ENCODE peak calls at places on chromosome 1, in nine cellular contexts. R, M, Y, L, S, U, T, E and G are unnamed samples.

GRCh38 chr1:55612988-55613387 is 397.8 kb upstream of the USP24 start:
- DNase-seq in R (no peak), M (no peak), Y (no peak), L (no peak), S (no peak), U (no peak), T (no peak), E (no peak), G (no peak)

GRCh38 chr1:27934818-27935549 is at the start of gene SMPDL3B:
- DNase-seq in R (no peak), M (no peak), Y (no peak), L (no peak), S (peak), U (no peak), T (no peak), E (peak), G (no peak)

GRCh38 chr1:64051801-64052200 is 151.6 kb upstream of the UBE2U start:
- DNase-seq in R (no peak), M (no peak), Y (no peak), L (peak), S (no peak), U (no peak), T (no peak), E (no peak), G (no peak)

GRCh38 chr1:70499695-70500094 is 88.6 kb downstream of the CTH start:
- DNase-seq in R (no peak), M (no peak), Y (no peak), L (no peak), S (no peak), U (no peak), T (no peak), E (no peak), G (no peak)

GRCh38 chr1:166999090-166999489 is 10.0 kb downstream of the MAEL start:
- DNase-seq in R (no peak), M (peak), Y (no peak), L (peak), S (no peak), U (no peak), T (no peak), E (no peak), G (no peak)

GRCh38 chr1:69263982-69264381 is 303.7 kb upstream of the LRRC7 start:
- DNase-seq in R (no peak), M (no peak), Y (no peak), L (peak), S (no peak), U (no peak), T (no peak), E (no peak), G (no peak)

GRCh38 chr1:193019442-193020026 is 39.6 kb downstream of the UCHL5 start:
- DNase-seq in R (peak), M (peak), Y (no peak), L (peak), S (peak), U (no peak), T (no peak), E (peak), G (no peak)

GRCh38 chr1:30680879-30681278 is 42.5 kb downstream of the MATN1 start:
- DNase-seq in R (no peak), M (no peak), Y (no peak), L (no peak), S (no peak), U (no peak), T (no peak), E (no peak), G (no peak)

GRCh38 chr1:92343061-92343460 is 44.2 kb downstream of the RPAP2 start:
- DNase-seq in R (no peak), M (no peak), Y (no peak), L (peak), S (no peak), U (no peak), T (no peak), E (no peak), G (no peak)

GRCh38 chr1:236440373-236440772 is 46.3 kb downstream of the EDARADD start:
- DNase-seq in R (no peak), M (no peak), Y (no peak), L (no peak), S (no peak), U (no peak), T (no peak), E (no peak), G (no peak)
- TF ChIP-seq CTCF in R (no peak), M (no peak), Y (no peak), L (no peak), S (no peak), U (no peak), T (no peak), E (no peak), G (no peak)

DNA sequence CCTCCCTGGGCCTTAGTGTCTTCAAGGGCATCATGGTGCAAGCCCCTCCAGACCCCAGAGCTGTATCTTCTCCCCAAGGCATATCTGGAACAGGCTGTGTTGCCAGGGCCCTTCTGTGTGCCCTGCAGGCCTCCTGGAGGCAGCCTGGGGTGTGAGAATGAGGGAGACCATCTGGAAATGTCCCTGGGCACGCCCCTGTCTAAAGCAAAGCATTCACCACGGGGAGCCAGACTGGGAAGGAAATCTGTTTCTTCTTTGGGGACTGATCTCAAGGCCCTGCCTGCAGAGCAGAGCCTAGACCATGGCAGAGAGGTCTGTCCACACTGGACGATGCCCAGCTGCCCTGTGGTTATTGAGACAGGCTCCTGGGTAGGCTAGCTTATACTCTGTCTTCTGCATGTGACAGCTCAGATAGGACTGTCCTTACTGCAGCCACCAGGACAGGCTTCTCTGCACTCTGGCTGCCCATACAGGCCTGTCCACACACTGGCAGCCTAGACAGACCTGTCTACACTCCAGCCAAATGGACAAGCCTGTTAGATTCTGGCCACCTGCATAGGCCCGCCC is 24.6 kb downstream of the PODN start:
- DNase-seq in R (no peak), M (no peak), Y (no peak), L (peak), S (no peak), U (no peak), T (no peak), E (no peak), G (no peak)
- TF ChIP-seq CTCF in R (no peak), M (no peak), Y (no peak), L (no peak), S (no peak), U (no peak), T (no peak), E (no peak), G (no peak)

GRCh38 chr1:6784560-6785317 is 515 bp upstream of the CAMTA1 start:
- DNase-seq in R (peak), M (peak), Y (peak), L (peak), S (peak), U (peak), T (peak), E (peak), G (peak)
- TF ChIP-seq CTCF in R (no peak), M (no peak), Y (no peak), L (no peak), S (no peak), U (no peak), T (peak), E (no peak), G (no peak)

GRCh38 chr1:177922209-177922608 is 47.6 kb downstream of the SEC16B start:
- DNase-seq in R (no peak), M (no peak), Y (no peak), L (no peak), S (peak), U (no peak), T (no peak), E (no peak), G (no peak)
- TF ChIP-seq CTCF in R (no peak), M (no peak), Y (peak), L (no peak), S (no peak), U (no peak), T (no peak), E (no peak), G (no peak)

GRCh38 chr1:203136409-203137042 is 9.0 kb downstream of the ADORA1 start:
- DNase-seq in R (no peak), M (no peak), Y (no peak), L (no peak), S (peak), U (no peak), T (no peak), E (peak), G (no peak)
- TF ChIP-seq CTCF in R (no peak), M (no peak), Y (no peak), L (no peak), S (no peak), U (no peak), T (no peak), E (no peak), G (no peak)

GRCh38 chr1:204623894-204624361 is 61.6 kb downstream of the LRRN2 start:
- DNase-seq in R (no peak), M (no peak), Y (no peak), L (peak), S (peak), U (no peak), T (no peak), E (peak), G (no peak)
- TF ChIP-seq CTCF in R (no peak), M (peak), Y (no peak), L (peak), S (peak), U (no peak), T (no peak), E (no peak), G (no peak)

GRCh38 chr1:6108937-6109636 is 63.4 kb downstream of the KCNAB2 start:
- DNase-seq in R (peak), M (peak), Y (peak), L (peak), S (peak), U (no peak), T (no peak), E (peak), G (no peak)
- TF ChIP-seq CTCF in R (peak), M (peak), Y (no peak), L (peak), S (peak), U (no peak), T (no peak), E (peak), G (no peak)

DNA sequence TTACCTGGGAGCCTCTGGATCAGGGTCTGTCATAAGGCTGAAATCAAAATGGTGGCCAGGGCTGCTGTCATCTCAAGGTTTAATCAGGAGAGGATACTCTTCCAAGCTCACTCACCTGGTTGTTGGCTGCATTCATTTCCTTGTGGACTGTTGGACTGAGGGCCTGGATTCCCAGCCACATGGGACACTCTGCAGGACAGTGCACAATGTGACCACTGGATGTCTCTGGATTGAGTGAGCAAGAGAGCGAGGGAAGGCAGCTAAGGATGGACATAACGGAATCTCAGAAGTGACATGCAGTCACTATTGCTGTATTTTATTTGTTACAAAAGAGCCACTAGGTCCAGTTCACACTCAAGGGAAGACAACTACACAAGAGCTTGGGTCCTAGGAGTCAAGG is 229.1 kb downstream of the S1PR1 start:
- DNase-seq in R (no peak), M (no peak), Y (no peak), L (no peak), S (no peak), U (no peak), T (no peak), E (no peak), G (no peak)
- TF ChIP-seq CTCF in R (no peak), M (no peak), Y (no peak), L (no peak), S (peak), U (no peak), T (no peak), E (no peak), G (no peak)